ENCODE peak calls at places on chromosomes 5 and 9, in six cellular contexts. R, C, N, O, T and F are unnamed samples.

GRCh38 chr9:93918071-93918470 is 37.1 kb downstream of the BARX1 start:
- DNase-seq in R (no peak), C (no peak), N (no peak), O (no peak), T (no peak), F (no peak)

GRCh38 chr9:114223564-114224246 is 68.4 kb downstream of the COL27A1 start:
- DNase-seq in R (no peak), C (no peak), N (no peak), O (no peak), T (no peak), F (no peak)

GRCh38 chr5:2190549-2190948 is 307.8 kb upstream of the IRX4 start:
- DNase-seq in R (no peak), C (no peak), N (no peak), O (no peak), T (no peak), F (no peak)

GRCh38 chr9:97555164-97555563 is 53.7 kb downstream of the TMOD1 start:
- DNase-seq in R (no peak), C (no peak), N (no peak), O (no peak), T (no peak), F (no peak)

GRCh38 chr5:159987031-159987674 is 21.8 kb upstream of the TTC1 start:
- DNase-seq in R (peak), C (peak), N (peak), O (peak), T (peak), F (peak)

GRCh38 chr5:684771-685216 is 8.4 kb downstream of the TPPP start:
- DNase-seq in R (no peak), C (peak), N (no peak), O (no peak), T (no peak), F (no peak)

GRCh38 chr9:25716220-25716872 is 38.1 kb upstream of the TUSC1 start:
- DNase-seq in R (no peak), C (no peak), N (peak), O (no peak), T (peak), F (no peak)

GRCh38 chr5:73763300-73764032 is 137.5 kb downstream of the ARHGEF28 start:
- DNase-seq in R (no peak), C (no peak), N (no peak), O (no peak), T (no peak), F (no peak)

GRCh38 chr5:1507016-1507375 is 16.8 kb downstream of the LPCAT1 start:
- DNase-seq in R (no peak), C (no peak), N (peak), O (no peak), T (no peak), F (no peak)

GRCh38 chr9:13603916-13604315 is 324.4 kb upstream of the MPDZ start:
- DNase-seq in R (no peak), C (no peak), N (no peak), O (no peak), T (no peak), F (no peak)

GRCh38 chr5:133189881-133190280 is 138.1 kb downstream of the HSPA4 start:
- DNase-seq in R (no peak), C (no peak), N (no peak), O (no peak), T (no peak), F (peak)

GRCh38 chr5:93570294-93571110 is 10.5 kb downstream of the NR2F1-AS1 start:
- DNase-seq in R (no peak), C (no peak), N (no peak), O (no peak), T (peak), F (no peak)

GRCh38 chr5:113161806-113162205 is 185.2 kb downstream of the DCP2 start:
- DNase-seq in R (no peak), C (no peak), N (no peak), O (no peak), T (no peak), F (no peak)

GRCh38 chr9:79577969-79578723 is 6.4 kb downstream of the TLE4 start:
- DNase-seq in R (no peak), C (no peak), N (no peak), O (no peak), T (no peak), F (no peak)

GRCh38 chr5:37495210-37495609 is 116.1 kb downstream of the WDR70 start:
- DNase-seq in R (no peak), C (no peak), N (no peak), O (no peak), T (no peak), F (no peak)

GRCh38 chr9:130330202-130330601 is 64.6 kb downstream of the HMCN2 start:
- DNase-seq in R (no peak), C (no peak), N (no peak), O (no peak), T (no peak), F (no peak)

GRCh38 chr5:179193746-179194145 is 133.6 kb downstream of the ZNF354C start:
- DNase-seq in R (no peak), C (peak), N (no peak), O (peak), T (no peak), F (no peak)

GRCh38 chr5:74990194-74990593 is 62.2 kb downstream of the GCNT4 start:
- DNase-seq in R (no peak), C (no peak), N (no peak), O (no peak), T (no peak), F (no peak)

GRCh38 chr9:72807765-72808445 is 144.9 kb downstream of the ALDH1A1 start:
- DNase-seq in R (no peak), C (no peak), N (no peak), O (no peak), T (no peak), F (no peak)
- TF ChIP-seq CTCF in R (peak), C (no peak), N (no peak), O (no peak), T (peak), F (no peak)

DNA sequence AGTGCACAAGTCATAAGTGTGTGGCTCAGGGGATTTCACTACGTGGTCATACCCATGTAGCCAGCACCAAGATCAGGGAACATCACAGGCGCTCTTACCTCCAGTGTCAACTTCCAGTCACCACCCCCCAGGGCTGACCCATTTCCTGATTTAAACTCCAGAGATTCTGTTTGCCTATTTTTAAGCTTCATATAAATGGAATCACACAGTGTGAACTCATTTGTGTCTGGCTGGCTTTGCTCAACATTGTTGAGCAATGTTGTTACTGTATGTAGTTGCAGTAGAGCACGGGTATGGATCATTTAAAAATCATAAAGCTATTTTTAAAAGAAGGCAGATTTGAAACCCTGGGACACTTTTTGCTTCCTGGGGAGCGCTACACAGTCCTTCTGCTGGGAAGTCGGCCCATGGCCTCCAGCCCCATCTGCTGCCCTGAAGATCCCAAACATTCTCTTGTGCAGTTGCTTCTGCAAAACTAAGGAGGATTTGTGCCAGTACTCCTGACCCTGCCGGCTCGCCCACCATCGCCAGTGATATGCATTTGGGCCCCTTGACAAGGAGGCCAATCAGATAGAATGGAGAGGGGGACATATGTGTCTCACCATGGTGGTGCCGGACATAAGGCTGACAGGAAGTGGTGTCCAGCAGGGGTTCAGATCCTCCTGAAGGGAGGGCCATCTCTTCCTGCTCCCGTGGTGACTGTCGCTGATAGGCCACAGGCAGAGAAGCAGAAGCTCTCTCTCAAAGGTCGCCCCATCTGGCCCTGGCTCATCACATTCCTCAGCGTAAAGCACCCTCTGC is 13.3 kb downstream of the DCANP1 start:
- DNase-seq in R (no peak), C (no peak), N (no peak), O (no peak), T (no peak), F (no peak)
- TF ChIP-seq CTCF in R (no peak), C (no peak), N (no peak), O (no peak), T (no peak), F (no peak)

DNA sequence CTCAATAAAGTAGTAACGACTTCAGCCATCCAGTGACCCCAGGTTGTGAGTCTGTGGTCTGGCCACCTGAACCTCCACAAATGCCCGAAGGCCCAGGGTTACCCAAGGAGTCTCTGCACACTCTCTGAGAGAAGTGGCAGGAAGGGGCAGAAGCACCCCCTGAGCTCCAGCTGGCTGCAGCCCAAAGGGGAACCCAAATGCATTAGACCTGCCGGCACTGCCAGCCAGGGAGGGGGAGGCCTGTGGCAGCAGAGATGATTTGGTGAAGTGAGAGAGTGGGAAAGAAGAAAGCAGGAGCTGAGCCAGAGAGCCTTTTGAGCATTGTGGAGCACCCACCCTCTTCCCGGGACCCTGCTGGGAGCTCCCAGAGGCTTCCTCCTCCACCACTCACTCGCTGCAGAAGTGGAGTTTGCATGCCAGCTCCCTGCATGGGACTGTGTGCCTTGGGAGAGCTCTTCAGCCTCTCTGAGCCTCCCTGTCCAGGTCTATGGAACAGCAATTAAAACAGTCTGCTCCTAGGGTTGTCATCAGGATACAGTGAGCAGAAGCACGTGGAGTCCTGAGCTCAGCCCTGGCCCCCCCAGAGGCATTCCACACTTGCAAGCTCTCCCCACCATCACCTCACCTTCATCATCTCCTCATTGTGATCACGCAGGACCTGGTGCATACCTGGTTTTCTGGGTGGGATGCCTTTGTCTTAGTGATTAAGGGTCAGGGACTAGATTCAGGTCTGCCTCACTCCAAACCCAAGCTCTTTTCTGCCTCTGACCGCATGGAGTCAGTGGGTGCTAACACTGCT is 13.8 kb upstream of the ANGPTL2 start:
- DNase-seq in R (no peak), C (no peak), N (no peak), O (no peak), T (no peak), F (no peak)
- TF ChIP-seq CTCF in R (no peak), C (no peak), N (no peak), O (no peak), T (no peak), F (no peak)

DNA sequence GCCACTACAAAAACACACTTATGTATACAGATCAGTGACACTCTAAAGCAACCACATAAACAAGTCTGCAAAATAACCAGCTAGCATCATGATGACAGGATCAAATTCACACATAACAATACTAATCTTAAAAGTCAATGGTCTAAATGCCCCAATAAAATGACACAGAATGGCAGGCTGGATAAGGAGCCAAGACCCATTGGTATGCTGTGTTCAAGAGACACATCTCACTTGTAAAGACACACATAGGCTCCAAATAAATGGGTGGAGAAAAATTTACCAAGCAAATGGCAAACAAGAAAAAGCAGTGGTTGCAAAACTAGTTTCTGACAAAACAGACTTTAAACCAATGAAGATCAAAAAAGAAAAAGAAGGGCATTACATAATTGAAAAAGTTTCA is 26.0 kb downstream of the GAPT start:
- DNase-seq in R (no peak), C (no peak), N (no peak), O (no peak), T (no peak), F (no peak)
- TF ChIP-seq CTCF in R (no peak), C (no peak), N (no peak), O (no peak), T (no peak), F (no peak)

DNA sequence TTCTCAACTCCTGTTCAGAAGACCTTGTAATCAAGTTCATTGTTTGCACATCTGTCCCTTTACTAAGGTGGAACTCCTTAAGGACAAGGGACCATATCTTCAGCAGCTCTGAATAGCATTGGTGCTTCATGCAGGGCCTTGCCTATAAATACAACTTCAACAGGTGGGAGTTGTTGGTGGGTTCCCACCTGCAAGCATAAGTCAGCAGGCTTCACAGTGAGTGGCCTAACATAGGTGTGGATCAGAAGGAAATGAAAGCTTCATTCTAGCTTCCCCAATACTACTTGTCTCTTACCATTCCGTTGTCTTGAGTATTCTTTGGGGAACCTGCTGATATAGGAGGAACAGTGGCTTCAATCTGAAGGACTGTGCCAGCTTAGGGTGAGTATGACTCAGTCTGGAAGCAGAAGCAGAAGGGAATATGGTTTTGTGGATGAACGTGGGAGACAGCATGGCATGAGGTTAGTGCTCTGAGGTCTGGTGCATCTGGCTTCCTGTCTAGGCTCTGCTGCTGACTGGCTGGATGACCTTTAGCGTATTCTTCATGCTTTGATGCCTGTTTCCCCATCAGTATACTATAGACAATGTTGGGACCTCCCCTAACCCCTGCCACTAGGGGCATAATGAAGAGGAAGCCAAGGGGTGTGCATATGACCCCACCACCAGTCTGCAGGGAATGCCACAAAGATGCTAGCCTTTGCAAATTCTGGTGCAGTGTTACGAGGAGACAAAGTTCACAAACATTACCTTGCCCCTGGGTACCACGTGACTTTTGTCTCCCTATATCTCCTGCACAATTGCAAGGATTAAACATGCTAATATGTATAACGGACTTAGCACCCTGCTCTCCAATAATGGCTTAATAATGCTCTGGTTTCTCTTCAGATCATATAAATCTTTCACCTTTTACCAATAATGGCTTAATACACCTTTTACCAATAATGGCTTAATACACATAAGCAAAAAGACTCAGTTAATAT is 192.3 kb downstream of the PALM2AKAP2 start:
- DNase-seq in R (peak), C (no peak), N (no peak), O (no peak), T (no peak), F (no peak)
- TF ChIP-seq CTCF in R (peak), C (no peak), N (no peak), O (no peak), T (peak), F (peak)

GRCh38 chr9:137555179-137555578 is 3.5 kb downstream of the MRPL41 start:
- DNase-seq in R (no peak), C (no peak), N (no peak), O (no peak), T (no peak), F (no peak)

GRCh38 chr9:137550958-137551655 is 572 bp upstream of the MRPL41 start:
- DNase-seq in R (peak), C (no peak), N (no peak), O (peak), T (no peak), F (no peak)

GRCh38 chr9:137554349-137554748 is 2.7 kb downstream of the MRPL41 start:
- DNase-seq in R (no peak), C (no peak), N (no peak), O (no peak), T (no peak), F (no peak)

GRCh38 chr9:137550241-137550621 is at the start of gene PNPLA7:
- DNase-seq in R (peak), C (peak), N (peak), O (peak), T (peak), F (peak)

GRCh38 chr9:137551656-137552534 is at the start of gene MRPL41:
- DNase-seq in R (peak), C (peak), N (peak), O (peak), T (peak), F (peak)
- TF ChIP-seq CTCF in R (no peak), C (no peak), N (no peak), O (no peak), T (no peak), F (no peak)

DNA sequence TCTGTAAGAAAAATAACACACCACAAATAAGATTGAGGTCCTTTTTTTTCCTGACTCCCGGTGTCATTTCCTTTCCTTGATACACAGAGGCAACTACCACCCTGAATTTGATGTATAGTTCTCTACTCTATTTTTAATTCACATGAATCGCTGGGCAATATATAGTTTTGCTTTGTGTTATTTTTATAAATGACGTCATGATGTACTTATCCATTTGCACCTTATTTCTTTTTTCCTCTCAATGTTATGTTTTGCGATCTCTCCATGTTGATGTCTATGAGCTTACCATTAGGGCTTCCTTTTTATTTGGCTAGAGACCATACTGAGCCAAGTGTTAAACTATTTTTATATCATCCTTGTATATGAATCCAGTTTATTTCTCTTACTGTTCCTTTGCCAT is 175.9 kb downstream of the PAPPA start:
- DNase-seq in R (no peak), C (no peak), N (no peak), O (no peak), T (no peak), F (no peak)
- TF ChIP-seq CTCF in R (no peak), C (no peak), N (no peak), O (no peak), T (no peak), F (no peak)